ENCODE peak calls at places on chromosomes 13 and 19, in seven cellular contexts. P is osteoblast; F is fibroblast of mammary gland; Z is AG04449; S is uterus; Y is CD8-positive, alpha-beta T cell; L is CD14-positive monocyte. K is an unnamed sample.

GRCh38 chr19:10625003-10625761 is at the start of gene SLC44A2:
- DNase-seq in P (peak), F (peak), Z (no peak), S (peak), Y (no peak), L (no peak), K (peak)

GRCh38 chr19:55118401-55118991 is 1.1 kb upstream of the PPP1R12C start:
- DNase-seq in P (peak), F (peak), Z (no peak), S (peak), Y (no peak), L (no peak), K (peak)

GRCh38 chr13:113532156-113532806 is 41.8 kb upstream of the DCUN1D2 start:
- DNase-seq in P (peak), F (peak), Z (no peak), S (no peak), Y (no peak), L (no peak), K (peak)

GRCh38 chr19:4139614-4140236 is 13.7 kb upstream of the CREB3L3 start:
- DNase-seq in P (peak), F (peak), Z (no peak), S (peak), Y (peak), L (peak), K (peak)

GRCh38 chr19:33677745-33678426 is 56.1 kb downstream of the CHST8 start:
- DNase-seq in P (no peak), F (no peak), Z (no peak), S (no peak), Y (no peak), L (no peak), K (peak)

GRCh38 chr13:109990296-109990695 is 203.9 kb upstream of the IRS2 start:
- DNase-seq in P (no peak), F (no peak), Z (no peak), S (no peak), Y (no peak), L (no peak), K (no peak)

GRCh38 chr13:92821324-92821723 is 405.3 kb upstream of the GPC6 start:
- DNase-seq in P (no peak), F (no peak), Z (no peak), S (no peak), Y (no peak), L (no peak), K (no peak)

GRCh38 chr13:108734676-108735075 is 105.3 kb downstream of the MYO16 start:
- DNase-seq in P (no peak), F (no peak), Z (no peak), S (no peak), Y (no peak), L (no peak), K (no peak)

GRCh38 chr19:53876651-53877224 is 5.3 kb upstream of the PRKCG start:
- DNase-seq in P (peak), F (no peak), Z (no peak), S (no peak), Y (no peak), L (no peak), K (no peak)

GRCh38 chr13:50911051-50911690 is 1.6 kb downstream of the RNASEH2B start:
- DNase-seq in P (peak), F (peak), Z (no peak), S (no peak), Y (no peak), L (no peak), K (no peak)

GRCh38 chr19:49938662-49939061 is 9.4 kb upstream of the NUP62 start:
- DNase-seq in P (peak), F (peak), Z (no peak), S (no peak), Y (no peak), L (no peak), K (no peak)

GRCh38 chr19:51064534-51065220 is at the start of gene KLK13:
- DNase-seq in P (peak), F (peak), Z (no peak), S (no peak), Y (no peak), L (no peak), K (peak)

GRCh38 chr13:50128406-50129048 is 113.3 kb downstream of the KCNRG start:
- DNase-seq in P (no peak), F (no peak), Z (no peak), S (no peak), Y (no peak), L (no peak), K (no peak)

GRCh38 chr13:47798906-47799305 is 202.2 kb downstream of the SUCLA2 start:
- DNase-seq in P (no peak), F (peak), Z (no peak), S (no peak), Y (no peak), L (no peak), K (no peak)

GRCh38 chr13:21531475-21531874 is 72.4 kb upstream of the ZDHHC20 start:
- DNase-seq in P (no peak), F (no peak), Z (no peak), S (no peak), Y (no peak), L (no peak), K (no peak)

GRCh38 chr19:3670796-3671679 is 29.2 kb downstream of the PIP5K1C start:
- DNase-seq in P (peak), F (peak), Z (no peak), S (peak), Y (no peak), L (peak), K (peak)

GRCh38 chr13:33490461-33491327 is 205.1 kb upstream of the STARD13 start:
- DNase-seq in P (no peak), F (no peak), Z (no peak), S (no peak), Y (no peak), L (no peak), K (peak)

GRCh38 chr13:82747948-82748347 is 1134.3 kb downstream of the SLITRK1 start:
- DNase-seq in P (no peak), F (peak), Z (no peak), S (no peak), Y (no peak), L (no peak), K (no peak)

GRCh38 chr19:11204943-11205349 is 7.6 kb upstream of the KANK2 start:
- DNase-seq in P (peak), F (no peak), Z (no peak), S (peak), Y (no peak), L (no peak), K (no peak)

GRCh38 chr13:97256343-97256783 is 34.2 kb downstream of the MBNL2 start:
- DNase-seq in P (peak), F (peak), Z (peak), S (no peak), Y (no peak), L (no peak), K (no peak)

GRCh38 chr13:42815686-42816085 is 34.3 kb downstream of the FAM216B start:
- DNase-seq in P (no peak), F (peak), Z (no peak), S (no peak), Y (no peak), L (no peak), K (no peak)

GRCh38 chr13:25762288-25762687 is 289.5 kb downstream of the SHISA2 start:
- DNase-seq in P (no peak), F (no peak), Z (no peak), S (no peak), Y (no peak), L (no peak), K (no peak)

GRCh38 chr13:110425444-110425780 is 118.3 kb downstream of the COL4A2 start:
- DNase-seq in P (no peak), F (peak), Z (no peak), S (no peak), Y (no peak), L (no peak), K (no peak)

GRCh38 chr13:103157034-103157433 is 90.8 kb upstream of the SLC10A2 start:
- DNase-seq in P (no peak), F (no peak), Z (no peak), S (no peak), Y (no peak), L (no peak), K (no peak)

GRCh38 chr19:2661615-2662014 is 40.9 kb downstream of the GNG7 start:
- DNase-seq in P (no peak), F (peak), Z (no peak), S (no peak), Y (no peak), L (no peak), K (no peak)
- TF ChIP-seq CTCF in P (peak), F (peak), Z (no peak), S (no peak), Y (no peak), L (peak), K (peak)

GRCh38 chr19:19537321-19538048 is 580 bp upstream of the CILP2 start:
- DNase-seq in P (peak), F (no peak), Z (no peak), S (no peak), Y (no peak), L (no peak), K (no peak)
- TF ChIP-seq CTCF in P (no peak), F (no peak), Z (no peak), S (no peak), Y (no peak), L (no peak), K (no peak)

GRCh38 chr13:99505814-99506269 is 4.6 kb downstream of the TM9SF2 start:
- DNase-seq in P (peak), F (peak), Z (no peak), S (no peak), Y (no peak), L (no peak), K (no peak)
- TF ChIP-seq CTCF in P (peak), F (peak), Z (no peak), S (peak), Y (peak), L (peak), K (peak)

GRCh38 chr19:6803036-6803404 is 30.5 kb downstream of the VAV1 start:
- DNase-seq in P (no peak), F (no peak), Z (no peak), S (no peak), Y (no peak), L (no peak), K (no peak)

GRCh38 chr19:6802336-6803035 is 30.0 kb downstream of the VAV1 start:
- DNase-seq in P (no peak), F (no peak), Z (no peak), S (no peak), Y (peak), L (peak), K (peak)

GRCh38 chr19:6806488-6806887 is 34.0 kb downstream of the VAV1 start:
- DNase-seq in P (no peak), F (no peak), Z (no peak), S (no peak), Y (no peak), L (no peak), K (no peak)

GRCh38 chr19:6800991-6801396 is 28.5 kb downstream of the VAV1 start:
- DNase-seq in P (peak), F (peak), Z (peak), S (no peak), Y (no peak), L (no peak), K (no peak)

DNA sequence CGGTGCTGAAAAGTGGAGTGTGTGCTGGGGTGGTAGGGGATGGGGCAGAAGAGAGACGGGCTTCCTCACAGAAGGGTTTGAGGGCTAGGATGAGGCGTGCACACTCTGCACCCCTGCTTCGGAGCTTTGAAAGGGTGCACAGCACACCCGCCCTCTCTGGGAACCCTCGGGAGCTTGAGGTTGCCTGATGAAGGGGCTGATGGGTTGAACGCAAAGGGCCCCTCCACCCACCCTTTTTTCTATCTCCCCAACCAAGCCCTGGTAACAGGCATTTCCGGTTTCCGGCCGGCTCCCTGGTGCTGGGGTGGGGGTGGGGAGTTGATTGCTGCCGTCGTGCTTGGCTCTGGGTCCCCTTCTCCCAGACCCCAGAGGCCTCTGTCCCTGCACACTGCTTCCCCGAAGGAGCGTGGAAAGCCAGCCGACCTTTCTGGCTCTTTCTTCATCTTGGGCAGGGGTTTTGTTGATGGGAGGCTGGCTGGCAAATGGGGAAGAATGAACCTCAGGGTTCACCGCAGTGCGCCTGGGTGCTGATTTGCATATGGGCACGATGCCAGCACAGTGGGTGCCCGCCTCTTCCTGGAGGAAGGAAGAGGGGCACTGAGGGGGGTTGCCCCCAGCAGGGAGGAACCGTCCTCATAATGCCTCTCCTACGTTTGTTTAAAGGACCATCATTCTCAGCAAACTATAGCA is 29.0 kb downstream of the VAV1 start:
- DNase-seq in P (peak), F (no peak), Z (no peak), S (peak), Y (peak), L (peak), K (peak)
- TF ChIP-seq CTCF in P (no peak), F (no peak), Z (no peak), S (no peak), Y (no peak), L (no peak), K (no peak)

DNA sequence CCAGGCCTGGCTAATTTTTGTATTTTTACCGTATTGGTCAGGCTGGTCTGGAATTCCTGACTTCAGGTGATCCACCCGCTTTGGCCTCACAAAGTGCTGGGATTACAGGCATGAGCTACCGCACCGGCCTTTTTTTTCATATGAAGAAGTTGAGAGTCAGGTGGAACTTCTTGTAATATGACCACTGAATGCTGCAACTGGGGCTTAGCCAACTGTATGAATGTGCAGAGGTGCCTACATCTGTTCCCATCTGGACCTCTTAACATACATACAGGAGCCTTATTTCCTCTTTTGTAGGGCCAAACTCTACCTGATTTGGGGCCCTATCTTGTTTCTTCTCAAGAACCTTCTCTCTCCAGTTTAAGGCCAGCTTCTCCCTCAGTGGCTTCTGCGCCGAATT is 11.9 kb upstream of the GGACT start:
- DNase-seq in P (no peak), F (no peak), Z (no peak), S (no peak), Y (no peak), L (no peak), K (no peak)
- TF ChIP-seq CTCF in P (no peak), F (no peak), Z (no peak), S (no peak), Y (no peak), L (no peak), K (no peak)